ENCODE peak calls at places on chromosomes 4 and X, in ten cellular contexts. R is GM13977; S is psoas muscle; D is MCF 10A; I is fibroblast of lung; P is AG09309; U is CD4-positive, alpha-beta T cell; L is upper lobe of right lung; Y is PC-9; X is nephron progenitor cell. K is an unnamed sample.

GRCh38 chrX:57930051-57930450 is 19.8 kb upstream of the ZXDA start:
- DNase-seq in D (no peak), Y (peak), X (no peak), L (no peak), S (no peak), I (no peak), R (no peak), U (no peak), P (no peak), K (no peak)

GRCh38 chr4:70336043-70336442 is 1.3 kb downstream of the CABS1 start:
- DNase-seq in R (no peak), P (no peak), S (no peak), Y (no peak), I (no peak), D (no peak), U (no peak), X (no peak), L (no peak), K (no peak)

GRCh38 chr4:27318740-27319139 is 458.1 kb downstream of the STIM2 start:
- DNase-seq in R (peak), S (no peak), X (peak), P (peak), L (no peak), Y (no peak), D (peak), U (no peak), I (no peak), K (no peak)

GRCh38 chr4:182015893-182016292 is 227.3 kb upstream of the TENM3 start:
- DNase-seq in R (peak), U (no peak), X (no peak), L (no peak), S (no peak), P (peak), Y (no peak), D (peak), I (peak), K (no peak)

GRCh38 chr4:17701882-17702281 is 79.5 kb downstream of the FAM184B start:
- DNase-seq in D (no peak), L (no peak), X (no peak), U (no peak), P (no peak), S (no peak), Y (no peak), R (no peak), I (no peak), K (no peak)

GRCh38 chrX:48461830-48462229 is 8.2 kb downstream of the SLC38A5 start:
- DNase-seq in I (no peak), L (no peak), D (peak), P (no peak), Y (no peak), U (no peak), X (no peak), S (peak), R (peak), K (no peak)

GRCh38 chr4:94516999-94517398 is 65.3 kb downstream of the PDLIM5 start:
- DNase-seq in U (no peak), S (no peak), P (no peak), I (peak), Y (peak), R (no peak), L (no peak), X (no peak), D (peak), K (no peak)

GRCh38 chr4:186586190-186586589 is 30.8 kb upstream of the MTNR1A start:
- DNase-seq in I (no peak), L (no peak), D (no peak), U (no peak), R (no peak), Y (no peak), S (no peak), P (no peak), X (no peak), K (no peak)

GRCh38 chr4:29131304-29131703 is 1588.9 kb upstream of the PCDH7 start:
- DNase-seq in X (no peak), I (no peak), Y (no peak), P (no peak), L (no peak), R (no peak), D (peak), U (no peak), S (no peak), K (no peak)

GRCh38 chr4:115851918-115852766 is 738.7 kb upstream of the NDST4 start:
- DNase-seq in U (no peak), R (peak), L (no peak), P (no peak), I (peak), Y (no peak), S (no peak), D (peak), X (peak), K (no peak)

GRCh38 chr4:181711387-181711786 is 531.8 kb upstream of the TENM3 start:
- DNase-seq in I (no peak), S (no peak), D (no peak), X (no peak), L (no peak), P (no peak), U (no peak), Y (no peak), R (no peak), K (no peak)

GRCh38 chrX:47169726-47170515 is 23.7 kb upstream of the UBA1 start:
- DNase-seq in L (peak), U (no peak), P (peak), S (no peak), D (peak), R (no peak), X (no peak), Y (no peak), I (peak), K (no peak)

GRCh38 chr4:174826660-174827059 is 2.4 kb downstream of the GLRA3 start:
- DNase-seq in L (no peak), D (no peak), X (no peak), Y (no peak), R (no peak), S (no peak), I (no peak), U (no peak), P (no peak), K (no peak)
- TF ChIP-seq CTCF in L (no peak), D (no peak), X (no peak), Y (peak), R (no peak), S (no peak), I (no peak), U (no peak), P (no peak), K (no peak)

DNA sequence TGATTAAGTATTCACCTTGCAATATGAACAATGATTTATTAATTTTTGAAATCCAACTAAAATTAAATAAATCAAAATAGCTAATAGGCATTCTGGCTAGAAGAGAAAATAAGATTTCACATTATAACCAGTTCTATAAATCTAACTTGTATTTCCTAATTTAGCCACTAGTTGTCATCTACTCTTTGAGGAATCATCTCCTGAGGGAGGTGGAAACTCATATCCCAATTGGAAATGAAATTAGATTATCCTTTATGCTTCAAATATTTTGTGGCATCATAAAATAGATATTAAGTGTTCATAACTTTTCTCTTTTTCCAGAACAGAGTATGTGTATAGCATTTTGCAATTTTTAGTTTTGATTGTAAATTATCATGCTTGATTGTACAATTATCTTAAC is 558.5 kb upstream of the DIAPH2 start:
- DNase-seq in X (no peak), Y (no peak), R (no peak), S (no peak), U (no peak), D (no peak), L (no peak), P (no peak), I (no peak), K (no peak)
- TF ChIP-seq CTCF in X (no peak), Y (peak), R (no peak), S (no peak), U (no peak), D (no peak), L (no peak), P (no peak), I (no peak), K (no peak)

DNA sequence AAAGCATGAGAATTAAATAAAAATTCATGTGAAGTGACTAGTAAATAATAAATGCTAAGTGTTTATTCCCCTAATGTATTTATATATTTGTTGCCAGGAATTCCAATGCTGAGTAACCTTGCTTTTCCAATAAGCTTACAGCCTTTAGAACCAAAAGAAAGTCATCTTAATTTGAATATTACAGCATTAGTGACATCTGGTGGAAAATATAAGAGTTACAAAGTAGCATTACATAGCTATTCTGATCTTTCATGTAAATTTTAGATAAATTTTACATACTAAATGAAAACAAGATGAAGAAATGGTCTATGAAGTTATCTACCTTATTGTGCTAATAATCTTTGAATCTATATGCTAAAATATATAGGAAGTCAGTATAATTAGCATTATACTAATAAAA is 10.4 kb downstream of the MAD2L1 start:
- DNase-seq in L (no peak), Y (no peak), S (no peak), I (peak), P (no peak), U (no peak), X (no peak), D (no peak), R (no peak), K (no peak)
- TF ChIP-seq CTCF in L (peak), Y (peak), S (peak), I (no peak), P (no peak), U (no peak), X (no peak), D (peak), R (no peak), K (no peak)

DNA sequence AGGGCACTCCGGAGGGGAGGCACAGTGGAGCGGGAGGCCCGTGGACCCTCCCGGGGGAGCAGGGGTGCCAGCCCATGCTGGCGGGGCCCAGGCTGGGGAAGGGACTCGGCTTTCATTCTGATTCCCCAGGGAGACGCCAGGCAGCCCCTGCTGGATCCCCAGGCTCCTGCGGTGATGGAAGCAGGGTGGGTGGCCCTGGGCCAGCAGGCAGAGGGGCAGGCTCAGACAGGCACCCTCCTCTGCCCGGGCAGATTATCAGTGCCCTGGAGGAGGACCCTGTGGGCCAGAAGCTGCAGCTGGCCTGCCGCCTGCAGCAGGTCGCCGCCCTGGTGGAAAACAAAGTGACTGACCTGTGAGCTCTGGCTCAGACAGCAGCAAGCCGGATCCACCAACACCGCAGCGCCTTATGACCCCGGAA is 2.1 kb upstream of the SRPK3 start:
- DNase-seq in U (no peak), D (no peak), X (no peak), L (no peak), Y (no peak), I (no peak), S (peak), P (no peak), R (no peak), K (no peak)
- TF ChIP-seq CTCF in U (no peak), D (no peak), X (no peak), L (no peak), Y (no peak), I (no peak), S (peak), P (no peak), R (peak), K (no peak)

GRCh38 chr4:159016527-159017137 is 86.2 kb upstream of the RAPGEF2 start:
- DNase-seq in R (peak), U (no peak), L (no peak), Y (no peak), D (no peak), X (peak), P (no peak), S (no peak), I (peak), K (no peak)
- TF ChIP-seq CTCF in R (peak), U (no peak), L (no peak), Y (no peak), D (no peak), X (no peak), P (no peak), S (no peak), I (no peak), K (no peak)